ENCODE peak calls at places on chromosomes 1 and 21, in five cellular contexts. W, U, T, F and Z are unnamed samples.

GRCh38 chr1:91746728-91747338 is 139.1 kb downstream of the TGFBR3 start:
- DNase-seq in W (no peak), U (no peak), F (no peak), T (no peak), Z (no peak)

GRCh38 chr1:151401860-151402259 is 2.5 kb downstream of the PSMB4 start:
- DNase-seq in W (no peak), T (no peak), U (no peak), F (no peak), Z (no peak)

GRCh38 chr1:7220007-7220406 is 434.8 kb downstream of the CAMTA1 start:
- DNase-seq in F (peak; percentile 33), W (no peak), T (no peak), U (peak; percentile 77), Z (no peak)

GRCh38 chr1:108780937-108781574 is 34.6 kb downstream of the STXBP3 start:
- DNase-seq in U (no peak), F (no peak), W (no peak), T (no peak), Z (no peak)

GRCh38 chr1:11550664-11551283 is 71.8 kb downstream of the DISP3 start:
- DNase-seq in U (peak; percentile 72), T (peak; percentile 63), F (peak; percentile 33), W (no peak), Z (peak; percentile 82)

GRCh38 chr1:207404849-207405525 is 49.1 kb upstream of the CR2 start:
- DNase-seq in U (peak; percentile 78), F (peak; percentile 38), T (no peak), W (no peak), Z (peak; percentile 61)

GRCh38 chr21:45405819-45406762 is 1.1 kb downstream of the COL18A1 start:
- DNase-seq in F (no peak), W (peak; percentile 69), U (peak; percentile 44), T (no peak), Z (peak; percentile 33)

GRCh38 chr1:157363660-157364140 is 188.6 kb downstream of the FCRL5 start:
- DNase-seq in U (peak; percentile 22), W (no peak), F (no peak), T (peak; percentile 41), Z (peak; percentile 21)

GRCh38 chr1:39671793-39672550 is at the start of gene NT5C1A:
- DNase-seq in W (no peak), T (no peak), U (no peak), F (no peak), Z (no peak)

GRCh38 chr1:235648407-235648907 is 1.1 kb downstream of the GNG4 start:
- DNase-seq in T (peak; percentile 28), F (no peak), W (peak; percentile 65), U (no peak), Z (no peak)

GRCh38 chr1:23210351-23210785 is 6.9 kb downstream of the HTR1D start:
- DNase-seq in U (no peak), W (no peak), T (no peak), F (no peak), Z (peak; percentile 34)

GRCh38 chr1:31227891-31228290 is 11.8 kb downstream of the NKAIN1 start:
- DNase-seq in T (no peak), W (no peak), F (no peak), U (no peak), Z (no peak)

GRCh38 chr1:29761159-29761928 is 525.0 kb downstream of the PTPRU start:
- DNase-seq in F (no peak), W (no peak), U (no peak), T (no peak), Z (no peak)

GRCh38 chr1:72282271-72282656 is at the start of gene NEGR1:
- DNase-seq in W (peak; percentile 85), U (peak; percentile 68), T (peak; percentile 32), F (peak; percentile 38), Z (peak; percentile 5)

GRCh38 chr1:247905899-247906503 is 10.6 kb downstream of the OR2W3 start:
- DNase-seq in F (no peak), U (no peak), W (no peak), T (no peak), Z (no peak)

GRCh38 chr1:115134850-115135484 is 45.7 kb upstream of the TSPAN2 start:
- DNase-seq in T (no peak), F (peak; percentile 24), U (peak; percentile 82), W (no peak), Z (peak; percentile 55)

GRCh38 chr1:26839339-26839722 is 12.8 kb downstream of the ZDHHC18 start:
- DNase-seq in W (no peak), U (no peak), T (no peak), F (no peak), Z (no peak)
- H3K27ac ChIP-seq in W (peak overlapping the region; percentile 76), U (no peak overlapping the region), T (no peak overlapping the region), F (no peak overlapping the region), Z (peak overlapping the region; percentile 53)

GRCh38 chr1:169797281-169797680 is 2.6 kb upstream of the METTL18 start:
- DNase-seq in U (no peak), W (no peak), F (no peak), T (no peak), Z (no peak)

GRCh38 chr1:169794530-169795416 is at the start of gene METTL18:
- DNase-seq in T (peak; percentile 94), U (peak; percentile 96), W (peak; percentile 96), F (peak; percentile 86), Z (peak; percentile 95)

GRCh38 chr1:169796411-169796810 is 1.7 kb upstream of the METTL18 start:
- DNase-seq in F (no peak), U (no peak), T (no peak), W (no peak), Z (no peak)

GRCh38 chr1:169795687-169796086 is 980 bp upstream of the METTL18 start:
- DNase-seq in W (no peak), T (no peak), F (no peak), U (no peak), Z (peak; percentile 6)

GRCh38 chr1:169793730-169794129 is 977 bp downstream of the METTL18 start:
- DNase-seq in U (no peak), F (no peak), T (no peak), W (no peak), Z (no peak)
- TF ChIP-seq CTCF in U (no peak), F (no peak), T (no peak), W (no peak), Z (no peak)

GRCh38 chr21:16422702-16423101 is 692.9 kb downstream of the USP25 start:
- DNase-seq in W (no peak), U (no peak), T (no peak), F (no peak), Z (no peak)

GRCh38 chr21:16418211-16418610 is 688.4 kb downstream of the USP25 start:
- DNase-seq in F (no peak), T (no peak), W (no peak), U (no peak), Z (no peak)

GRCh38 chr21:16420086-16420724 is 690.4 kb downstream of the USP25 start:
- DNase-seq in F (no peak), T (peak; percentile 39), U (peak; percentile 18), W (no peak), Z (peak; percentile 2)

GRCh38 chr21:16419188-16419874 is 689.5 kb downstream of the USP25 start:
- DNase-seq in U (peak; percentile 57), F (peak; percentile 63), T (peak; percentile 89), W (no peak), Z (no peak)

GRCh38 chr21:16418663-16419062 is 688.9 kb downstream of the USP25 start:
- DNase-seq in W (no peak), T (no peak), U (no peak), F (no peak), Z (no peak)
- H3K27ac ChIP-seq in W (no peak overlapping the region), T (peak overlapping the region; percentile 58), U (no peak overlapping the region), F (no peak overlapping the region), Z (no peak overlapping the region)

GRCh38 chr1:159749630-159750029 is 31.1 kb upstream of the DUSP23 start:
- DNase-seq in F (no peak), T (no peak), U (no peak), W (no peak), Z (no peak)
- TF ChIP-seq CTCF in F (no peak), T (no peak), U (no peak), W (no peak), Z (no peak)

GRCh38 chr1:19342894-19343616 is 30.9 kb downstream of the SLC66A1 start:
- DNase-seq in T (no peak), W (no peak), F (no peak), U (no peak), Z (no peak)
- H3K27ac ChIP-seq in T (no peak overlapping the region), W (no peak overlapping the region), F (no peak overlapping the region), U (no peak overlapping the region), Z (no peak overlapping the region)

DNA sequence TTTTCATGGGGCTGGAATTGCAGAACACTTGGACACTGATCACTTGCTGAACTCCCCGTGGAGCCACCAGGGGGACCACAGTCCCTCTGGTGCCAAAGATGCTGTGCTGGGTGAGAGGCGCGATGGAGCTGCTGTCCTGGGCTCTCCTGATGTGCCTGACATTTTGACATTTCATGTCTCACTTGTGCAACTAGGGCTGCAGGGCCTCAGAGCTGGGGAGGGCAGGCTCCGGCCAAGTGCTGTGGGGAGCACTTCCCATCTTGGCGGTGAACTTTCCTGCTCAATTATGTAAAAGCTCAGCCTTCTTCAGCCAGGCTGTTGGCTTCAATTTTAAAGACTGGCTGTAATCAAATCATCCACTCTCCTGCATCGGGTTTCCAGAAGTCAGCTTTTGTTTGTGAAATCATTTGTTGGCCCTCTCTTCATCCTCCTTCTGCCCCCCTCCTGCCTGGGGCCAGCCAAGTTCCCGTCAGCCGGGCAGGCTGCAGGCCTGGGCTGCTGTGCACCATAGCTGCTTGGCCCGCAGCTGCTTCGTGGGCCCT is 36.8 kb downstream of the KCNAB2 start:
- DNase-seq in F (no peak), T (no peak), U (no peak), W (no peak), Z (no peak)
- TF ChIP-seq CTCF in F (peak; percentile 42), T (no peak), U (peak; percentile 30), W (peak; percentile 23), Z (no peak)

GRCh38 chr1:100440075-100440809 is 87.9 kb downstream of the CDC14A start:
- DNase-seq in U (no peak), F (no peak), W (no peak), T (no peak), Z (no peak)
- H3K27ac ChIP-seq in U (no peak overlapping the region), F (no peak overlapping the region), W (peak overlapping the region; percentile 67), T (no peak overlapping the region), Z (no peak overlapping the region)